ENCODE peak calls at places on chromosomes 4 and X, in ten cellular contexts. One of them, this sample, is unnamed.

GRCh38 chrX:151697537-151697936 is 2.3 kb downstream of the PRRG3 start:
- DNase-seq in fibroblast of lung: no peak
- DNase-seq in NAMALWA: no peak
- DNase-seq in cardiac muscle cell: peak
- DNase-seq in RWPE1: no peak
- DNase-seq in Calu3: no peak
- DNase-seq in HTR-8/SVneo: no peak
- DNase-seq in occipital lobe: no peak
- DNase-seq in T-helper 2 cell: no peak
- DNase-seq in NCI-H524 treated with DMSO at 0.1 percent for 48 hours: peak
- DNase-seq in this sample: peak

GRCh38 chrX:131747173-131747572 is 203.3 kb downstream of the OR13H1 start:
- DNase-seq in fibroblast of lung: no peak
- DNase-seq in NAMALWA: no peak
- DNase-seq in cardiac muscle cell: no peak
- DNase-seq in RWPE1: no peak
- DNase-seq in Calu3: no peak
- DNase-seq in HTR-8/SVneo: no peak
- DNase-seq in occipital lobe: no peak
- DNase-seq in T-helper 2 cell: no peak
- DNase-seq in NCI-H524 treated with DMSO at 0.1 percent for 48 hours: no peak
- DNase-seq in this sample: peak

GRCh38 chrX:3094261-3094660 is 53.0 kb downstream of the ARSF start:
- DNase-seq in fibroblast of lung: no peak
- DNase-seq in NAMALWA: no peak
- DNase-seq in cardiac muscle cell: peak
- DNase-seq in RWPE1: peak
- DNase-seq in Calu3: peak
- DNase-seq in HTR-8/SVneo: no peak
- DNase-seq in occipital lobe: no peak
- DNase-seq in T-helper 2 cell: no peak
- DNase-seq in NCI-H524 treated with DMSO at 0.1 percent for 48 hours: no peak
- DNase-seq in this sample: no peak

GRCh38 chr4:6473264-6474052 is 1.0 kb upstream of the PPP2R2C start:
- DNase-seq in fibroblast of lung: no peak
- DNase-seq in NAMALWA: no peak
- DNase-seq in cardiac muscle cell: no peak
- DNase-seq in RWPE1: no peak
- DNase-seq in Calu3: no peak
- DNase-seq in HTR-8/SVneo: no peak
- DNase-seq in occipital lobe: no peak
- DNase-seq in T-helper 2 cell: no peak
- DNase-seq in NCI-H524 treated with DMSO at 0.1 percent for 48 hours: no peak
- DNase-seq in this sample: no peak

GRCh38 chr4:114316789-114317188 is 281.8 kb upstream of the UGT8 start:
- DNase-seq in fibroblast of lung: no peak
- DNase-seq in NAMALWA: no peak
- DNase-seq in cardiac muscle cell: no peak
- DNase-seq in RWPE1: no peak
- DNase-seq in Calu3: no peak
- DNase-seq in HTR-8/SVneo: no peak
- DNase-seq in occipital lobe: no peak
- DNase-seq in T-helper 2 cell: no peak
- DNase-seq in NCI-H524 treated with DMSO at 0.1 percent for 48 hours: no peak
- DNase-seq in this sample: no peak

GRCh38 chrX:77785400-77785745 is 643 bp downstream of the ATRX start:
- DNase-seq in fibroblast of lung: peak
- DNase-seq in NAMALWA: peak
- DNase-seq in cardiac muscle cell: peak
- DNase-seq in RWPE1: peak
- DNase-seq in Calu3: peak
- DNase-seq in HTR-8/SVneo: peak
- DNase-seq in occipital lobe: no peak
- DNase-seq in T-helper 2 cell: no peak
- DNase-seq in NCI-H524 treated with DMSO at 0.1 percent for 48 hours: no peak
- DNase-seq in this sample: peak

GRCh38 chr4:104728380-104729122 is 233.9 kb upstream of the CXXC4 start:
- DNase-seq in fibroblast of lung: peak
- DNase-seq in NAMALWA: no peak
- DNase-seq in cardiac muscle cell: peak
- DNase-seq in RWPE1: peak
- DNase-seq in Calu3: peak
- DNase-seq in HTR-8/SVneo: peak
- DNase-seq in occipital lobe: no peak
- DNase-seq in T-helper 2 cell: no peak
- DNase-seq in NCI-H524 treated with DMSO at 0.1 percent for 48 hours: no peak
- DNase-seq in this sample: peak

GRCh38 chr4:105895609-105896460 is 564 bp downstream of the NPNT start:
- DNase-seq in fibroblast of lung: no peak
- DNase-seq in NAMALWA: no peak
- DNase-seq in cardiac muscle cell: peak
- DNase-seq in RWPE1: peak
- DNase-seq in Calu3: peak
- DNase-seq in HTR-8/SVneo: no peak
- DNase-seq in occipital lobe: no peak
- DNase-seq in T-helper 2 cell: peak
- DNase-seq in NCI-H524 treated with DMSO at 0.1 percent for 48 hours: no peak
- DNase-seq in this sample: peak

GRCh38 chr4:65391814-65392213 is 278.5 kb downstream of the EPHA5 start:
- DNase-seq in fibroblast of lung: no peak
- DNase-seq in NAMALWA: no peak
- DNase-seq in cardiac muscle cell: no peak
- DNase-seq in RWPE1: no peak
- DNase-seq in Calu3: no peak
- DNase-seq in HTR-8/SVneo: no peak
- DNase-seq in occipital lobe: no peak
- DNase-seq in T-helper 2 cell: no peak
- DNase-seq in NCI-H524 treated with DMSO at 0.1 percent for 48 hours: no peak
- DNase-seq in this sample: no peak

GRCh38 chr4:100257567-100257966 is 67.3 kb upstream of the DDIT4L start:
- DNase-seq in fibroblast of lung: no peak
- DNase-seq in NAMALWA: no peak
- DNase-seq in cardiac muscle cell: no peak
- DNase-seq in RWPE1: no peak
- DNase-seq in Calu3: peak
- DNase-seq in HTR-8/SVneo: no peak
- DNase-seq in occipital lobe: no peak
- DNase-seq in T-helper 2 cell: peak
- DNase-seq in NCI-H524 treated with DMSO at 0.1 percent for 48 hours: no peak
- DNase-seq in this sample: no peak

GRCh38 chr4:172018358-172018757 is 205.2 kb downstream of the GALNTL6 start:
- DNase-seq in fibroblast of lung: no peak
- DNase-seq in NAMALWA: no peak
- DNase-seq in cardiac muscle cell: no peak
- DNase-seq in RWPE1: peak
- DNase-seq in Calu3: no peak
- DNase-seq in HTR-8/SVneo: no peak
- DNase-seq in occipital lobe: no peak
- DNase-seq in T-helper 2 cell: no peak
- DNase-seq in NCI-H524 treated with DMSO at 0.1 percent for 48 hours: no peak
- DNase-seq in this sample: no peak

GRCh38 chrX:110022555-110023448 is 19.9 kb downstream of the TMEM164 start:
- DNase-seq in fibroblast of lung: no peak
- DNase-seq in NAMALWA: no peak
- DNase-seq in cardiac muscle cell: no peak
- DNase-seq in RWPE1: no peak
- DNase-seq in Calu3: no peak
- DNase-seq in HTR-8/SVneo: no peak
- DNase-seq in occipital lobe: no peak
- DNase-seq in T-helper 2 cell: no peak
- DNase-seq in NCI-H524 treated with DMSO at 0.1 percent for 48 hours: no peak
- DNase-seq in this sample: no peak

GRCh38 chr4:15396157-15396800 is 31.6 kb upstream of the C1QTNF7 start:
- DNase-seq in fibroblast of lung: peak
- DNase-seq in NAMALWA: peak
- DNase-seq in cardiac muscle cell: peak
- DNase-seq in RWPE1: peak
- DNase-seq in Calu3: peak
- DNase-seq in HTR-8/SVneo: peak
- DNase-seq in occipital lobe: no peak
- DNase-seq in T-helper 2 cell: peak
- DNase-seq in NCI-H524 treated with DMSO at 0.1 percent for 48 hours: no peak
- DNase-seq in this sample: peak

GRCh38 chr4:139142980-139143379 is 34.0 kb downstream of the ELF2 start:
- DNase-seq in fibroblast of lung: peak
- DNase-seq in NAMALWA: no peak
- DNase-seq in cardiac muscle cell: no peak
- DNase-seq in RWPE1: no peak
- DNase-seq in Calu3: no peak
- DNase-seq in HTR-8/SVneo: no peak
- DNase-seq in occipital lobe: no peak
- DNase-seq in T-helper 2 cell: peak
- DNase-seq in NCI-H524 treated with DMSO at 0.1 percent for 48 hours: no peak
- DNase-seq in this sample: no peak

GRCh38 chr4:57661707-57662106 is 551.5 kb upstream of the IGFBP7 start:
- DNase-seq in fibroblast of lung: no peak
- DNase-seq in NAMALWA: no peak
- DNase-seq in cardiac muscle cell: no peak
- DNase-seq in RWPE1: no peak
- DNase-seq in Calu3: no peak
- DNase-seq in HTR-8/SVneo: no peak
- DNase-seq in occipital lobe: no peak
- DNase-seq in T-helper 2 cell: no peak
- DNase-seq in NCI-H524 treated with DMSO at 0.1 percent for 48 hours: no peak
- DNase-seq in this sample: no peak

GRCh38 chr4:7073526-7074390 is 5.9 kb upstream of the GRPEL1 start:
- DNase-seq in fibroblast of lung: peak
- DNase-seq in NAMALWA: peak
- DNase-seq in cardiac muscle cell: peak
- DNase-seq in RWPE1: peak
- DNase-seq in Calu3: peak
- DNase-seq in HTR-8/SVneo: peak
- DNase-seq in occipital lobe: peak
- DNase-seq in T-helper 2 cell: peak
- DNase-seq in NCI-H524 treated with DMSO at 0.1 percent for 48 hours: peak
- DNase-seq in this sample: peak

GRCh38 chr4:177032341-177032740 is 239.6 kb upstream of the VEGFC start:
- DNase-seq in fibroblast of lung: no peak
- DNase-seq in NAMALWA: no peak
- DNase-seq in cardiac muscle cell: peak
- DNase-seq in RWPE1: no peak
- DNase-seq in Calu3: no peak
- DNase-seq in HTR-8/SVneo: no peak
- DNase-seq in occipital lobe: no peak
- DNase-seq in T-helper 2 cell: no peak
- DNase-seq in NCI-H524 treated with DMSO at 0.1 percent for 48 hours: no peak
- DNase-seq in this sample: no peak

GRCh38 chr4:105061136-105061696 is 85.5 kb upstream of the TET2 start:
- DNase-seq in fibroblast of lung: no peak
- DNase-seq in NAMALWA: peak
- DNase-seq in cardiac muscle cell: peak
- DNase-seq in RWPE1: peak
- DNase-seq in Calu3: peak
- DNase-seq in HTR-8/SVneo: peak
- DNase-seq in occipital lobe: no peak
- DNase-seq in T-helper 2 cell: peak
- DNase-seq in NCI-H524 treated with DMSO at 0.1 percent for 48 hours: no peak
- DNase-seq in this sample: no peak

GRCh38 chrX:100085851-100086250 is 324.2 kb downstream of the PCDH19 start:
- DNase-seq in fibroblast of lung: no peak
- DNase-seq in NAMALWA: no peak
- DNase-seq in cardiac muscle cell: no peak
- DNase-seq in RWPE1: no peak
- DNase-seq in Calu3: no peak
- DNase-seq in HTR-8/SVneo: no peak
- DNase-seq in occipital lobe: no peak
- DNase-seq in T-helper 2 cell: no peak
- DNase-seq in NCI-H524 treated with DMSO at 0.1 percent for 48 hours: no peak
- DNase-seq in this sample: no peak

GRCh38 chrX:150757371-150757770 is 64.2 kb downstream of the MTMR1 start:
- DNase-seq in fibroblast of lung: no peak
- DNase-seq in NAMALWA: no peak
- DNase-seq in cardiac muscle cell: no peak
- DNase-seq in RWPE1: no peak
- DNase-seq in Calu3: no peak
- DNase-seq in HTR-8/SVneo: no peak
- DNase-seq in occipital lobe: no peak
- DNase-seq in T-helper 2 cell: no peak
- DNase-seq in NCI-H524 treated with DMSO at 0.1 percent for 48 hours: no peak
- DNase-seq in this sample: no peak

This sample was measured in adipocyte.